ENCODE peak calls at places on chromosomes 2 and 18, in nine cellular contexts. U, T, R, P, Z, C, X, V and I are unnamed samples.

GRCh38 chr2:210162466-210163124 is 8.6 kb downstream of the KANSL1L start:
- DNase-seq in R (no peak), U (no peak), P (no peak), Z (no peak), C (no peak), V (no peak), X (no peak), T (no peak), I (no peak)

GRCh38 chr2:26493631-26494030 is 15.7 kb upstream of the OTOF start:
- DNase-seq in U (no peak), R (no peak), C (no peak), X (no peak), V (no peak), Z (no peak), T (no peak), P (no peak), I (no peak)

GRCh38 chr2:10332402-10333246 is 29.9 kb downstream of the HPCAL1 start:
- DNase-seq in Z (no peak), X (no peak), R (no peak), T (no peak), V (no peak), C (no peak), U (no peak), P (no peak), I (no peak)

GRCh38 chr2:67516358-67516757 is 119.2 kb downstream of the ETAA1 start:
- DNase-seq in C (no peak), Z (no peak), U (no peak), T (no peak), P (no peak), X (no peak), V (no peak), R (peak), I (no peak)

GRCh38 chr2:138485019-138485418 is 16.6 kb upstream of the SPOPL start:
- DNase-seq in V (no peak), X (no peak), Z (no peak), T (no peak), U (no peak), P (no peak), C (peak), R (peak), I (no peak)

GRCh38 chr2:55431982-55432627 is 12.4 kb upstream of the CCDC88A start:
- DNase-seq in X (peak), T (peak), Z (peak), U (no peak), P (no peak), C (peak), V (peak), R (peak), I (no peak)

GRCh38 chr2:162073776-162074578 is at the start of gene DPP4:
- DNase-seq in T (no peak), C (no peak), X (peak), V (no peak), R (peak), Z (no peak), U (no peak), P (peak), I (no peak)

GRCh38 chr2:239246723-239247122 is 154.1 kb downstream of the HDAC4 start:
- DNase-seq in U (peak), Z (no peak), P (no peak), R (no peak), C (peak), V (no peak), X (no peak), T (no peak), I (no peak)

GRCh38 chr2:120972286-120972685 is 236.6 kb downstream of the GLI2 start:
- DNase-seq in P (no peak), V (no peak), C (no peak), X (no peak), R (no peak), U (peak), Z (no peak), T (no peak), I (no peak)

GRCh38 chr2:144091622-144092021 is 428.3 kb downstream of the ZEB2 start:
- DNase-seq in X (no peak), P (no peak), U (no peak), V (no peak), T (no peak), C (no peak), Z (no peak), R (no peak), I (no peak)

GRCh38 chr2:32210767-32211408 is 45.2 kb downstream of the SLC30A6 start:
- DNase-seq in P (no peak), V (no peak), T (no peak), Z (no peak), R (no peak), U (no peak), C (no peak), X (no peak), I (no peak)

GRCh38 chr2:9782197-9782719 is 61.0 kb upstream of the TAF1B start:
- DNase-seq in C (peak), Z (peak), X (no peak), R (no peak), V (no peak), T (no peak), P (no peak), U (peak), I (no peak)

GRCh38 chr2:161250864-161251436 is 57.3 kb upstream of the PSMD14 start:
- DNase-seq in V (peak), U (peak), Z (peak), C (peak), R (peak), X (peak), T (peak), P (no peak), I (no peak)

GRCh38 chr2:227378371-227378782 is 729 bp downstream of the TM4SF20 start:
- DNase-seq in T (no peak), C (peak), U (no peak), P (no peak), V (no peak), R (peak), X (no peak), Z (no peak), I (no peak)

GRCh38 chr2:47086571-47086970 is 68.5 kb downstream of the STPG4 start:
- DNase-seq in X (no peak), T (no peak), C (no peak), U (no peak), R (no peak), Z (no peak), P (no peak), V (no peak), I (no peak)

GRCh38 chr18:2969695-2970094 is 43.2 kb downstream of the LPIN2 start:
- DNase-seq in Z (no peak), U (no peak), T (no peak), V (no peak), P (no peak), X (no peak), C (no peak), R (no peak), I (no peak)